ENCODE peak calls at places on chromosomes 2 and 18, in nine cellular contexts. W, L, K, I, X, V, S, R and J are unnamed samples. For H3K4me1, the result is how much of the 10 kb centered on the place peaks cover.

GRCh38 chr2:50143822-50144575 is 887.9 kb downstream of the NRXN1 start:
- ATAC-seq in X (no peak), W (peak), V (peak), S (peak), I (peak), K (no peak), L (peak), R (peak), J (peak)

GRCh38 chr18:78619854-78620253 is 359.8 kb upstream of the SALL3 start:
- ATAC-seq in I (no peak), R (no peak), S (no peak), K (no peak), W (no peak), X (no peak), L (no peak), V (no peak), J (no peak)

GRCh38 chr18:22713511-22713910 is 219.6 kb upstream of the RBBP8 start:
- ATAC-seq in L (no peak), K (no peak), X (no peak), V (no peak), I (no peak), S (no peak), R (no peak), W (no peak), J (no peak)

GRCh38 chr2:180893752-180894151 is 86.7 kb upstream of the UBE2E3 start:
- ATAC-seq in L (no peak), X (no peak), R (no peak), V (no peak), K (no peak), S (no peak), W (no peak), I (no peak), J (no peak)

GRCh38 chr2:153311432-153311831 is 167.1 kb downstream of the RPRM start:
- ATAC-seq in I (no peak), V (no peak), W (no peak), R (no peak), K (no peak), L (no peak), S (no peak), X (no peak), J (peak)

GRCh38 chr18:79169958-79170555 is 100.9 kb downstream of the ATP9B start:
- ATAC-seq in X (no peak), S (peak), K (no peak), L (peak), V (peak), W (no peak), R (peak), I (peak), J (no peak)

GRCh38 chr18:49652841-49653240 is 91.0 kb downstream of the LIPG start:
- ATAC-seq in S (no peak), K (no peak), I (peak), R (no peak), X (no peak), L (no peak), W (no peak), V (no peak), J (no peak)

GRCh38 chr2:25044990-25045389 is 3.1 kb downstream of the EFR3B start:
- ATAC-seq in I (no peak), W (no peak), X (no peak), V (peak), S (no peak), L (no peak), K (no peak), R (no peak), J (no peak)

GRCh38 chr2:209653164-209653563 is 118.5 kb upstream of the UNC80 start:
- ATAC-seq in W (no peak), X (no peak), L (no peak), K (no peak), R (no peak), I (peak), S (no peak), V (no peak), J (no peak)

GRCh38 chr2:207807516-207807915 is 37.8 kb upstream of the FZD5 start:
- ATAC-seq in S (no peak), V (no peak), X (no peak), I (no peak), L (no peak), K (no peak), W (no peak), R (no peak), J (no peak)

GRCh38 chr2:237629188-237629534 is 1.8 kb downstream of the LRRFIP1 start:
- ATAC-seq in S (no peak), X (no peak), L (no peak), W (no peak), K (no peak), V (peak), I (no peak), R (no peak), J (no peak)

GRCh38 chr18:32461704-32462272 is 8.9 kb downstream of the GAREM1 start:
- ATAC-seq in X (no peak), I (no peak), S (no peak), W (no peak), L (no peak), R (no peak), K (no peak), V (no peak), J (no peak)

GRCh38 chr2:164178835-164179470 is 442.3 kb downstream of the GRB14 start:
- ATAC-seq in K (no peak), V (no peak), W (no peak), S (no peak), L (no peak), I (no peak), X (no peak), R (no peak), J (no peak)

GRCh38 chr18:45745817-45746461 is 22.0 kb downstream of the SLC14A1 start:
- ATAC-seq in W (no peak), V (peak), L (no peak), X (no peak), K (peak), R (no peak), I (no peak), S (peak), J (peak)

GRCh38 chr2:85275984-85276540 is 51.7 kb downstream of the TGOLN2 start:
- ATAC-seq in V (no peak), X (no peak), S (no peak), I (no peak), K (no peak), L (no peak), R (no peak), W (no peak), J (no peak)

GRCh38 chr18:59060540-59060939 is 79.1 kb upstream of the SEC11C start:
- ATAC-seq in X (no peak), L (no peak), W (no peak), K (peak), I (no peak), R (no peak), S (no peak), V (no peak), J (no peak)

GRCh38 chr2:218873359-218874194 is 7.1 kb upstream of the WNT10A start:
- ATAC-seq in L (peak), R (no peak), W (peak), V (peak), S (peak), K (no peak), I (peak), X (no peak), J (no peak)

GRCh38 chr2:54088191-54088634 is 27.2 kb upstream of the ACYP2 start:
- ATAC-seq in X (no peak), W (no peak), I (peak), K (no peak), R (peak), V (no peak), L (peak), S (peak), J (no peak)

GRCh38 chr2:62570861-62571698 is 65.1 kb upstream of the TMEM17 start:
- ATAC-seq in R (peak), I (peak), W (peak), K (no peak), L (peak), S (peak), V (no peak), X (no peak), J (peak)

GRCh38 chr18:35010983-35011382 is 30.2 kb upstream of the MAPRE2 start:
- ATAC-seq in S (no peak), L (no peak), K (peak), X (no peak), W (no peak), I (no peak), V (no peak), R (no peak), J (no peak)

GRCh38 chr18:74229891-74230290 is 61.9 kb downstream of the CYB5A start:
- ATAC-seq in V (no peak), S (no peak), X (no peak), K (no peak), W (no peak), I (no peak), L (no peak), R (no peak), J (no peak)

DNA sequence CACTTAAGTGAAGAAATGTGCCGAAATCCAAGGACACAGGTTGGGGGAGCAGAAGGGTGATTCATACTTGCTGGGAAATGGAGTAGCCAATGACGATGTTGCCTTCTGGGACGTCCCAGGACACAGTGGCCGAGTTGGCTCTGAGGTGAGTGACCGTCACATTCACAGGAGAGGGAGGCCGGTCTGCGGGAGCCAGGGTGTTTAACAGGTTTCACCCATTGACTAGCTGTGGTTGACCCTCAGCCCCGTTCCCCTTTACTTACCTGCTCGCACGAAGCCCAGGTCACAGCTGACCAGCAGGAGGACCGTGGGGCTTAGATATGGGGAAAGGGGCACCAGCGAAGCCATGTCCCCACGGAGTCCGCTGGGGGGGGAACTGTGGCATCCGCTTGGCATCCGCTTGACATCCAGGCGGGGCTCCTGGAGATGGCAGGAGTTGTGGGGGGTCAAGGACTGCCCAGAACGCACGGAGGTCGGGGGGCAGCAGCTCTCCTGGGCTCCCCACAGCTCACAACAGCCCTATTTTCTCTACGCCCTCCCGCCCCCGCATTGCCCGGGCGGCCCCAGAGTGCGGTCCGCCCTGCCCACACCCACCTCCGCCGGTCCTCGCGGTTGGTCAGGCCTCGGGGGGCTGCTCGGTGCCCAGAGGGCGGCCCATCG is 586 bp downstream of the FNDC4 start:
- ATAC-seq in I (peak), V (peak), L (peak), K (no peak), S (peak), R (peak), X (peak), W (peak), J (peak)
- H3K4me3 ChIP-seq in I (peak), V (peak), L (peak), K (peak), S (peak), R (peak), X (peak), W (peak), J (peak)

DNA sequence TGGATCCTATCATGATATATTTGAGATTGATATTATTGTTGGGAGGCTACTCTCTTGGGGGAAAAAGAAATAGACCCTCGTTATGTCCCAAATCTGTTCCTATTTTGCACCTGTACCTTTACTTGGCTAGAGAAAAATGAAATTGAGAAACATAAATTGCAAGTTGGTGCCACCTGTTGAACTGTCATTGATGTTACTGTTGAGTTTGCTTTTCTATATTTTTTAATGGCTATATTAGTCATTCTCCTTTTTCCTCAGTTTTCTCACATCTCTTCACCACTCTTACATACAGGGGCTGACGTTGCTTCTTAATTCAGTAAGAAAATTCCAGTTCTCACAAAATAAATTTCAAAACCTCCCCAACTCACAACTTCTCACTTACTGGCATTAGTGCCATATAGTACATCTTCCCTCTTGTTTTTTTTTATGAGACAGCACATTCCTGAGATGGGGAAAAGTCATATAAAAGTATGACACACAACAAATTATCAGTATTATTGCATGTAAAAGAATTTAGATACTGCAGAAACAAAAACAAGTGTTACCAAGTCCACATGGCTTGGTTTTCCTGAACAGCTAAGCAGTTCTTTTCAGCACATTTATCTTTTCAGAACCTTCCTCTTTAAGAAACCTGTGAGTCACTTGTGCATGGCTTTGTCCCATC is 348.3 kb upstream of the DSEL start:
- ATAC-seq in K (no peak), W (no peak), L (no peak), R (no peak), I (no peak), S (no peak), X (no peak), V (no peak), J (no peak)
- TF ChIP-seq CTCF in K (no peak), W (no peak), L (no peak), R (no peak), I (no peak), S (no peak), X (no peak), V (no peak), J (no peak)

GRCh38 chr2:235710933-235711332 is 217.1 kb downstream of the AGAP1 start:
- ATAC-seq in V (no peak), K (no peak), W (no peak), I (no peak), R (no peak), L (no peak), X (no peak), S (no peak), J (no peak)

GRCh38 chr2:235706496-235706895 is 212.7 kb downstream of the AGAP1 start:
- ATAC-seq in V (no peak), X (no peak), I (no peak), R (no peak), S (no peak), K (no peak), W (no peak), L (no peak), J (no peak)

GRCh38 chr2:235709969-235710879 is 216.4 kb downstream of the AGAP1 start:
- ATAC-seq in K (no peak), L (no peak), S (no peak), R (peak), V (no peak), W (no peak), X (no peak), I (no peak), J (no peak)

GRCh38 chr2:235709124-235709813 is 215.4 kb downstream of the AGAP1 start:
- ATAC-seq in K (no peak), L (peak), R (peak), I (no peak), X (peak), V (peak), W (peak), S (peak), J (no peak)

DNA sequence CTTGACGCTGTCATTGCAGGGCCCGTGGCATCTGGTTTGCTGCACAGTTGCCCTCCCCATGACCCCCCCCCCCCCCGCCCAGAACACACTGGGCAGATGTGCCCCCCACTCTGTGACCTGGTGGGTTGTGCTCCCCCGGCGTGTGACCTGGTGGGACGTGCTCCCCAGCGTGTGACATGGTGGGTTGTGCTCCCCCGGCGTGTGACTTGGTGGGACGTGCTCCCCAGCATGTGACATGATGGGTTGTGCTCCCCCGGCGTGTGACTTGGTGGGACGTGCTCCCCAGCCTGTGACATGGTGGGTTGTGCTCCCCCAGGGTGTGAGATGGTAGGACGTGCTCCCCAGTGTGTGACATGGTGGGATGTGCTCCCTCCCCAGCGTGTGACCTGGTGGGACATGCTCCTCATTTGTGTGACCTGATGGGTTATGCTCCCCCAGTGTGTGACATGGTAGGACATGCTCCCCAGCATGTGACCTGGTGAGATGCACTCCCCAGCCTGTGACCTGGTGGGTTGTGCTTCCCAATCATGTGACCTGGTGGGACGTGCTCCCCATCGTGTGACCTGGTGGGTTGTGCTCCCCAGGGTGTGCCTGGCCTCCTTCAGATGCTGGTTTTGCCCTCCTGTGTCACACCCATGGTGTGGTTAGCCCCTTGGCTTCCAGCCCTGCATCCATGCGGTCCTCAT is 213.7 kb downstream of the AGAP1 start:
- ATAC-seq in W (no peak), S (no peak), L (no peak), I (no peak), R (no peak), X (no peak), V (no peak), K (no peak), J (no peak)
- H3K4me1 ChIP-seq in W (half or more), S (under half), L (under half), I (under half), R (under half), X (under half), V (under half), K (under half), J (under half)

GRCh38 chr2:173959358-173959884 is 5.8 kb downstream of the SP3 start:
- ATAC-seq in X (no peak), V (no peak), K (no peak), S (no peak), R (no peak), W (no peak), L (no peak), I (no peak), J (no peak)

GRCh38 chr2:173962583-173963110 is 2.5 kb downstream of the SP3 start:
- ATAC-seq in X (no peak), S (no peak), I (no peak), R (no peak), W (no peak), K (no peak), L (no peak), V (no peak), J (no peak)

GRCh38 chr2:173959909-173960308 is 5.3 kb downstream of the SP3 start:
- ATAC-seq in W (no peak), K (no peak), X (no peak), I (no peak), S (no peak), R (no peak), L (no peak), V (no peak), J (no peak)

GRCh38 chr2:173962036-173962435 is 3.1 kb downstream of the SP3 start:
- ATAC-seq in S (no peak), V (no peak), L (no peak), X (no peak), R (no peak), W (no peak), K (no peak), I (no peak), J (no peak)

GRCh38 chr2:173961346-173961705 is 3.8 kb downstream of the SP3 start:
- ATAC-seq in S (no peak), V (no peak), L (no peak), I (no peak), X (no peak), K (no peak), W (no peak), R (no peak), J (no peak)
- H3K4me3 ChIP-seq in S (no peak), V (no peak), L (peak), I (peak), X (no peak), K (no peak), W (peak), R (no peak), J (no peak)

GRCh38 chr2:23624378-23624777 is 239.4 kb downstream of the KLHL29 start:
- ATAC-seq in W (peak), I (peak), S (no peak), V (no peak), R (no peak), X (peak), L (peak), K (no peak), J (no peak)
- TF ChIP-seq CTCF in W (peak), I (peak), S (no peak), V (peak), R (peak), X (peak), L (peak), K (no peak), J (no peak)

GRCh38 chr2:213764849-213765248 is 480.6 kb downstream of the SPAG16 start:
- ATAC-seq in V (no peak), W (no peak), S (no peak), R (no peak), I (no peak), K (no peak), L (no peak), X (no peak), J (no peak)

GRCh38 chr2:213766062-213766461 is 481.8 kb downstream of the SPAG16 start:
- ATAC-seq in V (no peak), X (no peak), L (no peak), S (no peak), W (no peak), K (no peak), R (no peak), I (no peak), J (no peak)

GRCh38 chr2:213763358-213763757 is 479.1 kb downstream of the SPAG16 start:
- ATAC-seq in S (no peak), X (no peak), L (no peak), I (no peak), W (no peak), V (no peak), K (no peak), R (no peak), J (no peak)

GRCh38 chr2:213763963-213764362 is 479.7 kb downstream of the SPAG16 start:
- ATAC-seq in L (no peak), V (no peak), X (no peak), S (no peak), I (no peak), K (no peak), W (no peak), R (no peak), J (no peak)

DNA sequence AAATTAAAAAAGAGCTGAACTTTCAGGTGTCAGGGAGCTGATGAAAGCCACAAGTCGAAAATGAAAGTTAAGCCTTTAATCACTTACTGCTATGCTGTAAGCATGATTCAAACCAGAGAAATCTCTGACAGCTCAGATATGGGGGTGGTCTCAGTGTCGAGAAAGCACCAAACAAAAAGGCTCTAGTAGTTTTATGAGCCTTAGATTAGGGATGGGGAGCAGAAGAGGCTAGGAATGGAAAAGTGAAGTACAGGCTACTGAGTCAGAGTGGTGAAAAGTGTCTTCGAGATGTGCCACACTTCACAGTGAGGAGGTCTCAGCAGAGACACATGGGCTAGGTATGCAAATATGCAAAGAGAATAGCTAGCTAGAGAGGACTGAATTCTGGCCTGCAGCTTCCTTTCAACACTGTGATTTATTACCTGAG is 482.2 kb downstream of the SPAG16 start:
- ATAC-seq in V (no peak), S (no peak), I (no peak), L (no peak), K (no peak), W (no peak), X (no peak), R (no peak), J (no peak)
- H3K4me1 ChIP-seq in V (under half), S (under half), I (under half), L (under half), K (under half), W (under half), X (under half), R (under half), J (under half)

GRCh38 chr18:76422121-76422520 is 72.9 kb downstream of the ZNF516 start:
- ATAC-seq in K (no peak), I (peak), L (no peak), V (no peak), X (no peak), W (no peak), S (no peak), R (peak), J (no peak)

GRCh38 chr18:76416935-76417334 is 78.1 kb downstream of the ZNF516 start:
- ATAC-seq in I (no peak), L (no peak), R (no peak), X (no peak), S (peak), V (peak), K (no peak), W (no peak), J (peak)

GRCh38 chr18:76421291-76422078 is 73.6 kb downstream of the ZNF516 start:
- ATAC-seq in I (peak), K (no peak), W (no peak), S (no peak), R (peak), L (peak), V (no peak), X (no peak), J (no peak)

GRCh38 chr18:76420888-76421287 is 74.2 kb downstream of the ZNF516 start:
- ATAC-seq in I (no peak), X (no peak), R (peak), W (no peak), S (no peak), K (no peak), L (peak), V (no peak), J (no peak)

GRCh38 chr18:76419811-76420210 is 75.2 kb downstream of the ZNF516 start:
- ATAC-seq in R (no peak), V (no peak), X (no peak), W (no peak), L (no peak), S (no peak), I (peak), K (no peak), J (no peak)
- H3K4me3 ChIP-seq in R (no peak), V (no peak), X (no peak), W (no peak), L (no peak), S (no peak), I (no peak), K (no peak), J (no peak)